ENCODE peak calls at places on chromosomes 2 and 18, in nine cellular contexts. T is NCI-H2081 treated with DMSO at 0.1 percent for 48 hours; Y is sigmoid colon; O is OCI-M1; U is T follicular helper cell; E is fibroblast of pulmonary artery; V is GM18507; Q is stimulated activated CD8-positive, alpha-beta memory T cell treated with anti-CD3 and anti-CD28 coated beads, Interleukin-15, amount 100 ng/mL, for 1 hour; C is mucosa of gallbladder. W is an unnamed sample.

GRCh38 chr2:71923887-71924533 is 223.7 kb downstream of the CYP26B1 start:
- DNase-seq in Y (no peak), O (peak; percentile 58), V (peak; percentile 26), C (peak; percentile 73), Q (peak; percentile 18), T (no peak), U (peak; percentile 30), E (peak; percentile 81), W (peak; percentile 61)

GRCh38 chr2:209757200-209757599 is 14.4 kb upstream of the UNC80 start:
- DNase-seq in E (no peak), V (no peak), Q (no peak), C (no peak), O (no peak), T (no peak), Y (no peak), U (no peak), W (no peak)

GRCh38 chr18:62744076-62744705 is 28.9 kb downstream of the PHLPP1 start:
- DNase-seq in U (no peak), Q (no peak), O (peak; percentile 37), T (no peak), V (no peak), E (no peak), Y (no peak), C (no peak), W (no peak)

GRCh38 chr2:45152691-45153090 is 143.4 kb upstream of the SIX2 start:
- DNase-seq in V (no peak), Y (no peak), U (no peak), C (no peak), T (no peak), E (no peak), O (no peak), Q (no peak), W (no peak)

GRCh38 chr18:10661333-10661732 is 135.5 kb downstream of the NAPG start:
- DNase-seq in C (no peak), V (no peak), U (no peak), Q (no peak), O (no peak), E (peak; percentile 65), T (no peak), Y (no peak), W (no peak)

GRCh38 chr2:39455826-39456225 is 18.7 kb upstream of the MAP4K3 start:
- DNase-seq in Q (no peak), E (peak; percentile 67), V (no peak), U (no peak), O (no peak), C (no peak), Y (no peak), T (no peak), W (no peak)

GRCh38 chr2:120470041-120470716 is 124.2 kb downstream of the INHBB start:
- DNase-seq in Q (no peak), T (no peak), U (no peak), Y (peak; percentile 90), V (no peak), C (peak; percentile 82), E (peak; percentile 96), O (peak; percentile 71), W (peak; percentile 83)

GRCh38 chr2:200756618-200757321 is 54.9 kb upstream of the BZW1 start:
- DNase-seq in U (no peak), T (no peak), O (no peak), Q (no peak), C (no peak), V (peak; percentile 9), E (peak; percentile 67), Y (no peak), W (no peak)

GRCh38 chr2:216696321-216696720 is 972 bp upstream of the IGFBP5 start:
- DNase-seq in T (no peak), Y (no peak), U (no peak), E (no peak), C (no peak), V (no peak), Q (no peak), O (no peak), W (no peak)

GRCh38 chr18:2851771-2852170 is 5.0 kb downstream of the EMILIN2 start:
- DNase-seq in U (no peak), V (no peak), T (no peak), Q (no peak), Y (no peak), C (no peak), O (no peak), E (no peak), W (no peak)

GRCh38 chr2:8656160-8656641 is 25.7 kb upstream of the ID2 start:
- DNase-seq in U (no peak), E (no peak), T (no peak), Q (no peak), Y (no peak), C (no peak), O (no peak), V (no peak), W (no peak)

GRCh38 chr18:29305516-29305915 is 1128.6 kb upstream of the CDH2 start:
- DNase-seq in O (no peak), U (no peak), T (no peak), Q (no peak), Y (no peak), C (no peak), V (no peak), E (no peak), W (no peak)

GRCh38 chr2:4354678-4355077 is 651.3 kb downstream of the DCDC2C start:
- DNase-seq in O (peak; percentile 71), E (peak; percentile 1), U (no peak), C (no peak), Q (no peak), V (no peak), T (no peak), Y (no peak), W (no peak)

GRCh38 chr2:232377841-232378734 is 463 bp upstream of the ALPP start:
- DNase-seq in O (no peak), U (no peak), Q (no peak), T (no peak), E (no peak), V (no peak), Y (peak; percentile 50), C (no peak), W (no peak)

GRCh38 chr2:136363470-136363869 is 245.5 kb upstream of the CXCR4 start:
- DNase-seq in E (no peak), U (no peak), V (no peak), Y (no peak), O (no peak), Q (no peak), C (no peak), T (no peak), W (no peak)

GRCh38 chr18:35635171-35635570 is 53.6 kb downstream of the GALNT1 start:
- DNase-seq in Q (no peak), C (no peak), U (no peak), O (no peak), T (no peak), E (no peak), V (no peak), Y (no peak), W (no peak)

GRCh38 chr2:102204638-102205037 is 17.8 kb downstream of the IL1RL2 start:
- DNase-seq in Y (no peak), O (no peak), E (no peak), V (no peak), C (no peak), U (no peak), Q (no peak), T (no peak), W (no peak)

GRCh38 chr2:137947032-137947713 is 17.1 kb upstream of the HNMT start:
- DNase-seq in U (no peak), V (no peak), O (no peak), Q (no peak), T (no peak), E (no peak), Y (no peak), C (no peak), W (no peak)